ENCODE peak calls at places on chromosomes 7 and 10, in four cellular contexts. N, Y, O and X are unnamed samples.

GRCh38 chr10:123146892-123147634 is 873 bp upstream of the HMX2 start:
- DNase-seq in N (no peak), O (no peak), Y (no peak), X (no peak)

GRCh38 chr7:5634107-5634950 is 147.1 kb downstream of the RNF216 start:
- DNase-seq in N (peak), O (peak), Y (peak), X (peak)

GRCh38 chr7:140475747-140476333 is 3.5 kb downstream of the MKRN1 start:
- DNase-seq in N (peak), Y (no peak), O (no peak), X (no peak)

GRCh38 chr10:78844956-78845355 is 223.8 kb upstream of the ZMIZ1 start:
- DNase-seq in O (no peak), Y (no peak), N (no peak), X (no peak)

GRCh38 chr7:151132461-151133205 is 34.9 kb downstream of the GBX1 start:
- DNase-seq in O (no peak), Y (peak), N (peak), X (no peak)

GRCh38 chr10:93542358-93542791 is 24.1 kb upstream of the FFAR4 start:
- DNase-seq in N (no peak), Y (no peak), O (no peak), X (no peak)

GRCh38 chr10:82982110-82982608 is 1107.2 kb downstream of the NRG3 start:
- DNase-seq in O (peak), N (no peak), Y (no peak), X (peak)

GRCh38 chr7:29370531-29371314 is 176.1 kb downstream of the CHN2 start:
- DNase-seq in Y (no peak), O (no peak), N (no peak), X (peak)

GRCh38 chr10:74824184-74825032 is 2.0 kb upstream of the KAT6B start:
- DNase-seq in O (no peak), N (no peak), Y (no peak), X (no peak)

GRCh38 chr7:80199072-80199471 is 64.4 kb downstream of the GNAI1 start:
- DNase-seq in Y (no peak), O (no peak), N (no peak), X (no peak)
- H3K4me3 ChIP-seq in Y (no peak), O (no peak), N (no peak), X (no peak)

GRCh38 chr10:8060704-8061121 is 6.2 kb downstream of the GATA3 start:
- DNase-seq in N (no peak), O (no peak), Y (no peak), X (no peak)
- H3K4me3 ChIP-seq in N (no peak), O (no peak), Y (no peak), X (no peak)

DNA sequence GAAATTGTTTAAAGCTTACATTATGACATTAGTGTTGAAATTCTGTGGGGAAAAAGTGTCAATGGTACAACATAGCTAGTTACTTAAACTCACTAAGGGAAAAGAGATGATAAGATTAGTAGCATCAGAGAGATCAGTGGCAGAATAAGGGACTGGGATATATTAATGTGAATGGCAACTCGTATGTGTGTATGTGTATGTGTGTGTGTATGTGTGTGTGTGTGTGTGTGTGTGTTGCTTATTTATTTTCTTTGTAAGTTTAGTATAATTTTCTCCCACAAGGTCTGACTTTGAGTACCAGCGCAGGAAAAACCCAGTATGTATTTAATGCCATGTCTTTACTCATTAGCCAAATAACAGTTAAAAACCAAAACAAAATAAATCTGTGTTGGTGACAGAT is 256.1 kb downstream of the ARHGAP21 start:
- DNase-seq in O (no peak), N (no peak), Y (no peak), X (no peak)
- H3K4me3 ChIP-seq in O (no peak), N (no peak), Y (no peak), X (peak)

GRCh38 chr10:86366033-86366901 is at the start of gene GRID1:
- DNase-seq in Y (peak), N (peak), O (no peak), X (no peak)
- H3K4me3 ChIP-seq in Y (peak), N (peak), O (peak), X (peak)